ENCODE peak calls at places on chromosomes 13 and 19, in five cellular contexts. N, D, F, G and J are unnamed samples.

GRCh38 chr13:55199132-55199531 is 1941.6 kb upstream of the PRR20A start:
- DNase-seq in N (no peak), D (no peak), F (no peak), G (no peak), J (no peak)

GRCh38 chr19:48962029-48962848 is 2.9 kb upstream of the FTL start:
- DNase-seq in N (no peak), D (peak; percentile 80), F (no peak), G (no peak), J (no peak)

GRCh38 chr13:31955745-31956144 is 75.8 kb upstream of the FRY start:
- DNase-seq in N (no peak), D (no peak), F (no peak), G (no peak), J (no peak)

GRCh38 chr13:81480634-81481033 is 1139.7 kb upstream of the SPRY2 start:
- DNase-seq in N (no peak), D (peak; percentile 48), F (peak; percentile 2), G (no peak), J (no peak)

GRCh38 chr19:46603752-46604241 is 2.7 kb downstream of the CALM3 start:
- DNase-seq in N (no peak), D (no peak), F (no peak), G (no peak), J (no peak)

GRCh38 chr19:54266133-54266532 is 9.1 kb upstream of the LILRB5 start:
- DNase-seq in N (peak; percentile 59), D (peak; percentile 74), F (peak; percentile 44), G (peak; percentile 10), J (peak; percentile 57)

GRCh38 chr19:1089891-1090290 is 5.3 kb downstream of the POLR2E start:
- DNase-seq in N (no peak), D (no peak), F (no peak), G (no peak), J (no peak)

GRCh38 chr13:22596157-22596863 is 584.5 kb upstream of the SGCG start:
- DNase-seq in N (no peak), D (no peak), F (no peak), G (no peak), J (no peak)

GRCh38 chr19:50570997-50571396 is 2.8 kb upstream of the LRRC4B start:
- DNase-seq in N (no peak), D (no peak), F (no peak), G (no peak), J (no peak)